ENCODE peak calls at places on chromosomes 5 and 9, in four cellular contexts. E, A, Y and L are unnamed samples.

GRCh38 chr5:96459313-96460109 is 26.5 kb upstream of the PCSK1 start:
- DNase-seq in A (peak), E (no peak), Y (no peak), L (no peak)

GRCh38 chr5:107783551-107783950 is 112.8 kb upstream of the EFNA5 start:
- DNase-seq in A (peak), Y (no peak), E (no peak), L (no peak)

GRCh38 chr9:15306068-15306756 is 804 bp downstream of the TTC39B start:
- DNase-seq in Y (no peak), E (peak), A (peak), L (peak)

GRCh38 chr5:74402553-74402952 is 238.0 kb downstream of the ENC1 start:
- DNase-seq in Y (no peak), A (no peak), E (no peak), L (no peak)

GRCh38 chr5:151721087-151721646 is 34.5 kb upstream of the SPARC start:
- DNase-seq in Y (no peak), E (no peak), A (no peak), L (no peak)

GRCh38 chr5:96431376-96432244 is 1.4 kb downstream of the PCSK1 start:
- DNase-seq in Y (peak), E (no peak), A (peak), L (peak)

GRCh38 chr5:87751801-87752200 is 339.1 kb upstream of the CCNH start:
- DNase-seq in Y (no peak), A (no peak), E (no peak), L (no peak)

GRCh38 chr9:122951056-122951455 is 10.2 kb downstream of the RABGAP1 start:
- DNase-seq in E (no peak), Y (no peak), A (no peak), L (no peak)

GRCh38 chr9:98556511-98556910 is 152.2 kb downstream of the GABBR2 start:
- DNase-seq in E (no peak), Y (no peak), A (no peak), L (no peak)

GRCh38 chr5:112686675-112687074 is 51.0 kb upstream of the APC start:
- DNase-seq in E (no peak), A (no peak), Y (no peak), L (no peak)

GRCh38 chr5:38758774-38759423 is 86.9 kb upstream of the OSMR start:
- DNase-seq in E (no peak), Y (no peak), A (peak), L (no peak)

GRCh38 chr9:99778308-99778707 is 43.4 kb upstream of the NR4A3 start:
- DNase-seq in Y (peak), E (no peak), A (peak), L (peak)

GRCh38 chr5:1557114-1557873 is 33.5 kb upstream of the LPCAT1 start:
- DNase-seq in E (no peak), A (no peak), Y (no peak), L (no peak)

GRCh38 chr5:112367400-112367799 is 51.7 kb downstream of the EPB41L4A start:
- DNase-seq in A (no peak), Y (no peak), E (no peak), L (no peak)

GRCh38 chr5:119302916-119303897 is 52.6 kb upstream of the TNFAIP8 start:
- DNase-seq in Y (peak), A (peak), E (peak), L (peak)

GRCh38 chr9:104849023-104849422 is 78.9 kb downstream of the ABCA1 start:
- DNase-seq in Y (no peak), A (no peak), E (no peak), L (no peak)

GRCh38 chr5:135429326-135429725 is 17.8 kb downstream of the DCANP1 start:
- DNase-seq in A (no peak), E (no peak), Y (peak), L (no peak)

GRCh38 chr9:81716409-81716808 is 27.1 kb upstream of the TLE1 start:
- DNase-seq in Y (no peak), A (peak), E (no peak), L (no peak)

GRCh38 chr9:111810908-111811307 is 16.2 kb upstream of the SHOC1 start:
- DNase-seq in E (no peak), Y (no peak), A (no peak), L (no peak)

GRCh38 chr5:126973193-126973592 is 57.2 kb downstream of the MARCHF3 start:
- DNase-seq in A (no peak), E (no peak), Y (no peak), L (no peak)

GRCh38 chr9:81575976-81576375 is 113.4 kb downstream of the TLE1 start:
- DNase-seq in E (no peak), A (peak), Y (no peak), L (no peak)

GRCh38 chr9:114035845-114036785 is 42.0 kb downstream of the AMBP start:
- DNase-seq in E (no peak), Y (no peak), A (no peak), L (no peak)

GRCh38 chr5:43603535-43604363 is 769 bp downstream of the NNT start:
- DNase-seq in Y (peak), A (peak), E (peak), L (peak)

GRCh38 chr9:97802276-97802675 is 50.8 kb upstream of the FOXE1 start:
- DNase-seq in Y (no peak), A (peak), E (no peak), L (peak)

GRCh38 chr9:93676310-93677054 is 100.1 kb downstream of the PHF2 start:
- DNase-seq in E (no peak), Y (no peak), A (no peak), L (no peak)